ENCODE peak calls at places on chromosomes 16 and 17, in five cellular contexts. One of them, this sample, is unnamed.

GRCh38 chr17:15782809-15783208 is 50.7 kb downstream of the TBC1D26 start:
- DNase-seq in NCI-H1092 treated with DMSO at 0.1 percent for 48 hours: no peak
- DNase-seq in iris pigment epithelial cell: peak
- DNase-seq in C1 segment of cervical spinal cord: no peak
- DNase-seq in stimulated activated CD4-positive, alpha-beta T cell treated with anti-CD3 and anti-CD28 coated beads, Interleukin-1b, Interleukin-23, amount 100 ng/mL, for 4 hours: peak
- DNase-seq in this sample: no peak

GRCh38 chr17:74890554-74890953 is 2.9 kb downstream of the FADS6 start:
- DNase-seq in stimulated activated CD4-positive, alpha-beta T cell treated with anti-CD3 and anti-CD28 coated beads, Interleukin-1b, Interleukin-23, amount 100 ng/mL, for 4 hours: no peak
- DNase-seq in NCI-H1092 treated with DMSO at 0.1 percent for 48 hours: no peak
- DNase-seq in iris pigment epithelial cell: no peak
- DNase-seq in C1 segment of cervical spinal cord: no peak
- DNase-seq in this sample: no peak

GRCh38 chr17:65509032-65509431 is 52.4 kb downstream of the AXIN2 start:
- DNase-seq in iris pigment epithelial cell: no peak
- DNase-seq in stimulated activated CD4-positive, alpha-beta T cell treated with anti-CD3 and anti-CD28 coated beads, Interleukin-1b, Interleukin-23, amount 100 ng/mL, for 4 hours: no peak
- DNase-seq in C1 segment of cervical spinal cord: no peak
- DNase-seq in NCI-H1092 treated with DMSO at 0.1 percent for 48 hours: no peak
- DNase-seq in this sample: no peak

GRCh38 chr16:2838928-2839327 is 8.8 kb downstream of the ZG16B start:
- DNase-seq in C1 segment of cervical spinal cord: peak
- DNase-seq in NCI-H1092 treated with DMSO at 0.1 percent for 48 hours: no peak
- DNase-seq in iris pigment epithelial cell: peak
- DNase-seq in stimulated activated CD4-positive, alpha-beta T cell treated with anti-CD3 and anti-CD28 coated beads, Interleukin-1b, Interleukin-23, amount 100 ng/mL, for 4 hours: peak
- DNase-seq in this sample: peak

GRCh38 chr17:3710951-3711383 is 12.7 kb upstream of the HASPIN start:
- DNase-seq in stimulated activated CD4-positive, alpha-beta T cell treated with anti-CD3 and anti-CD28 coated beads, Interleukin-1b, Interleukin-23, amount 100 ng/mL, for 4 hours: peak
- DNase-seq in C1 segment of cervical spinal cord: no peak
- DNase-seq in NCI-H1092 treated with DMSO at 0.1 percent for 48 hours: no peak
- DNase-seq in iris pigment epithelial cell: peak
- DNase-seq in this sample: no peak

GRCh38 chr17:81341347-81342061 is 46.4 kb upstream of the SLC38A10 start:
- DNase-seq in stimulated activated CD4-positive, alpha-beta T cell treated with anti-CD3 and anti-CD28 coated beads, Interleukin-1b, Interleukin-23, amount 100 ng/mL, for 4 hours: no peak
- DNase-seq in C1 segment of cervical spinal cord: no peak
- DNase-seq in NCI-H1092 treated with DMSO at 0.1 percent for 48 hours: no peak
- DNase-seq in iris pigment epithelial cell: peak
- DNase-seq in this sample: no peak

GRCh38 chr16:26673011-26673410 is 393.7 kb upstream of the C16orf82 start:
- DNase-seq in C1 segment of cervical spinal cord: no peak
- DNase-seq in stimulated activated CD4-positive, alpha-beta T cell treated with anti-CD3 and anti-CD28 coated beads, Interleukin-1b, Interleukin-23, amount 100 ng/mL, for 4 hours: no peak
- DNase-seq in NCI-H1092 treated with DMSO at 0.1 percent for 48 hours: no peak
- DNase-seq in iris pigment epithelial cell: no peak
- DNase-seq in this sample: no peak

GRCh38 chr17:68777243-68777855 is 176.2 kb upstream of the FAM20A start:
- DNase-seq in iris pigment epithelial cell: peak
- DNase-seq in stimulated activated CD4-positive, alpha-beta T cell treated with anti-CD3 and anti-CD28 coated beads, Interleukin-1b, Interleukin-23, amount 100 ng/mL, for 4 hours: no peak
- DNase-seq in C1 segment of cervical spinal cord: no peak
- DNase-seq in NCI-H1092 treated with DMSO at 0.1 percent for 48 hours: peak
- DNase-seq in this sample: peak

GRCh38 chr16:14455577-14455976 is 174.5 kb downstream of the PARN start:
- DNase-seq in NCI-H1092 treated with DMSO at 0.1 percent for 48 hours: no peak
- DNase-seq in C1 segment of cervical spinal cord: no peak
- DNase-seq in iris pigment epithelial cell: peak
- DNase-seq in stimulated activated CD4-positive, alpha-beta T cell treated with anti-CD3 and anti-CD28 coated beads, Interleukin-1b, Interleukin-23, amount 100 ng/mL, for 4 hours: no peak
- DNase-seq in this sample: no peak

GRCh38 chr17:1362065-1362848 is 37.8 kb downstream of the YWHAE start:
- DNase-seq in stimulated activated CD4-positive, alpha-beta T cell treated with anti-CD3 and anti-CD28 coated beads, Interleukin-1b, Interleukin-23, amount 100 ng/mL, for 4 hours: no peak
- DNase-seq in NCI-H1092 treated with DMSO at 0.1 percent for 48 hours: no peak
- DNase-seq in C1 segment of cervical spinal cord: no peak
- DNase-seq in iris pigment epithelial cell: no peak
- DNase-seq in this sample: no peak

GRCh38 chr16:13231365-13231764 is 330.0 kb downstream of the SHISA9 start:
- DNase-seq in stimulated activated CD4-positive, alpha-beta T cell treated with anti-CD3 and anti-CD28 coated beads, Interleukin-1b, Interleukin-23, amount 100 ng/mL, for 4 hours: no peak
- DNase-seq in iris pigment epithelial cell: no peak
- DNase-seq in NCI-H1092 treated with DMSO at 0.1 percent for 48 hours: no peak
- DNase-seq in C1 segment of cervical spinal cord: no peak
- DNase-seq in this sample: no peak

GRCh38 chr17:59680314-59680713 is 26.9 kb downstream of the PTRH2 start:
- DNase-seq in stimulated activated CD4-positive, alpha-beta T cell treated with anti-CD3 and anti-CD28 coated beads, Interleukin-1b, Interleukin-23, amount 100 ng/mL, for 4 hours: no peak
- DNase-seq in NCI-H1092 treated with DMSO at 0.1 percent for 48 hours: no peak
- DNase-seq in C1 segment of cervical spinal cord: no peak
- DNase-seq in iris pigment epithelial cell: no peak
- DNase-seq in this sample: no peak

GRCh38 chr17:37283414-37283961 is 92.3 kb upstream of the C17orf78 start:
- DNase-seq in stimulated activated CD4-positive, alpha-beta T cell treated with anti-CD3 and anti-CD28 coated beads, Interleukin-1b, Interleukin-23, amount 100 ng/mL, for 4 hours: no peak
- DNase-seq in NCI-H1092 treated with DMSO at 0.1 percent for 48 hours: no peak
- DNase-seq in C1 segment of cervical spinal cord: no peak
- DNase-seq in iris pigment epithelial cell: peak
- DNase-seq in this sample: no peak

GRCh38 chr17:40501499-40501911 is at the start of gene TNS4:
- DNase-seq in iris pigment epithelial cell: no peak
- DNase-seq in stimulated activated CD4-positive, alpha-beta T cell treated with anti-CD3 and anti-CD28 coated beads, Interleukin-1b, Interleukin-23, amount 100 ng/mL, for 4 hours: no peak
- DNase-seq in C1 segment of cervical spinal cord: no peak
- DNase-seq in NCI-H1092 treated with DMSO at 0.1 percent for 48 hours: no peak
- DNase-seq in this sample: no peak

GRCh38 chr16:69171325-69172095 is 15.5 kb upstream of the SNTB2 start:
- DNase-seq in C1 segment of cervical spinal cord: no peak
- DNase-seq in iris pigment epithelial cell: peak
- DNase-seq in stimulated activated CD4-positive, alpha-beta T cell treated with anti-CD3 and anti-CD28 coated beads, Interleukin-1b, Interleukin-23, amount 100 ng/mL, for 4 hours: no peak
- DNase-seq in NCI-H1092 treated with DMSO at 0.1 percent for 48 hours: no peak
- DNase-seq in this sample: no peak

GRCh38 chr16:87207509-87207908 is 109.7 kb downstream of the C16orf95 start:
- DNase-seq in stimulated activated CD4-positive, alpha-beta T cell treated with anti-CD3 and anti-CD28 coated beads, Interleukin-1b, Interleukin-23, amount 100 ng/mL, for 4 hours: no peak
- DNase-seq in NCI-H1092 treated with DMSO at 0.1 percent for 48 hours: no peak
- DNase-seq in C1 segment of cervical spinal cord: no peak
- DNase-seq in iris pigment epithelial cell: peak
- DNase-seq in this sample: no peak

GRCh38 chr17:61770752-61771533 is 92.4 kb downstream of the BRIP1 start:
- DNase-seq in C1 segment of cervical spinal cord: no peak
- DNase-seq in stimulated activated CD4-positive, alpha-beta T cell treated with anti-CD3 and anti-CD28 coated beads, Interleukin-1b, Interleukin-23, amount 100 ng/mL, for 4 hours: no peak
- DNase-seq in NCI-H1092 treated with DMSO at 0.1 percent for 48 hours: no peak
- DNase-seq in iris pigment epithelial cell: peak
- DNase-seq in this sample: no peak

This sample was measured in NCI-H345.